ENCODE peak calls at places on chromosome 1, in four cellular contexts. One of them, this sample, is unnamed.

GRCh38 chr1:31418626-31419025 is 5.6 kb downstream of the SERINC2 start:
- DNase-seq in activated T-cell treated with anti-CD3 and anti-CD28 coated beads for 24 hours: no peak
- DNase-seq in SK-N-MC: no peak
- DNase-seq in sigmoid colon: no peak
- DNase-seq in this sample: no peak

GRCh38 chr1:20301463-20302092 is 10.9 kb downstream of the VWA5B1 start:
- DNase-seq in activated T-cell treated with anti-CD3 and anti-CD28 coated beads for 24 hours: no peak
- DNase-seq in SK-N-MC: no peak
- DNase-seq in sigmoid colon: no peak
- DNase-seq in this sample: no peak

GRCh38 chr1:231626951-231627614 is 493 bp downstream of the DISC1 start:
- DNase-seq in activated T-cell treated with anti-CD3 and anti-CD28 coated beads for 24 hours: peak; percentile 24
- DNase-seq in SK-N-MC: no peak
- DNase-seq in sigmoid colon: peak; percentile 84
- DNase-seq in this sample: no peak

GRCh38 chr1:113780363-113781146 is 21.3 kb upstream of the PHTF1 start:
- DNase-seq in activated T-cell treated with anti-CD3 and anti-CD28 coated beads for 24 hours: no peak
- DNase-seq in SK-N-MC: no peak
- DNase-seq in sigmoid colon: no peak
- DNase-seq in this sample: no peak

GRCh38 chr1:220487297-220487820 is 40.6 kb upstream of the MARK1 start:
- DNase-seq in activated T-cell treated with anti-CD3 and anti-CD28 coated beads for 24 hours: peak; percentile 1
- DNase-seq in SK-N-MC: no peak
- DNase-seq in sigmoid colon: no peak
- DNase-seq in this sample: no peak

GRCh38 chr1:56531624-56532358 is 47.6 kb downstream of the PLPP3 start:
- DNase-seq in activated T-cell treated with anti-CD3 and anti-CD28 coated beads for 24 hours: no peak
- DNase-seq in SK-N-MC: no peak
- DNase-seq in sigmoid colon: no peak
- DNase-seq in this sample: no peak

GRCh38 chr1:27137022-27137542 is 17.8 kb downstream of the SLC9A1 start:
- DNase-seq in activated T-cell treated with anti-CD3 and anti-CD28 coated beads for 24 hours: peak; percentile 67
- DNase-seq in SK-N-MC: no peak
- DNase-seq in sigmoid colon: peak; percentile 76
- DNase-seq in this sample: peak; percentile 62

GRCh38 chr1:244789276-244789580 is 46.2 kb upstream of the COX20 start:
- DNase-seq in activated T-cell treated with anti-CD3 and anti-CD28 coated beads for 24 hours: no peak
- DNase-seq in SK-N-MC: no peak
- DNase-seq in sigmoid colon: no peak
- DNase-seq in this sample: no peak

GRCh38 chr1:114353233-114353632 is 157.8 kb downstream of the TRIM33 start:
- DNase-seq in activated T-cell treated with anti-CD3 and anti-CD28 coated beads for 24 hours: no peak
- DNase-seq in SK-N-MC: no peak
- DNase-seq in sigmoid colon: peak; percentile 89
- DNase-seq in this sample: no peak

GRCh38 chr1:110672001-110672752 is 2.6 kb downstream of the KCNA3 start:
- DNase-seq in activated T-cell treated with anti-CD3 and anti-CD28 coated beads for 24 hours: peak; percentile 76
- DNase-seq in SK-N-MC: no peak
- DNase-seq in sigmoid colon: no peak
- DNase-seq in this sample: peak; percentile 19

GRCh38 chr1:216535059-216535458 is 111.8 kb upstream of the USH2A start:
- DNase-seq in activated T-cell treated with anti-CD3 and anti-CD28 coated beads for 24 hours: no peak
- DNase-seq in SK-N-MC: no peak
- DNase-seq in sigmoid colon: no peak
- DNase-seq in this sample: no peak

This sample was measured in GM19239.